ENCODE peak calls at places on chromosomes 11 and 22, in six cellular contexts. L is spleen, E is body of pancreas, Y is Peyer's patch, N is HepG2, P is transverse colon. H is an unnamed sample.

GRCh38 chr22:20116376-20116950 is 559 bp downstream of the RANBP1 start:
- DNase-seq in L (peak; percentile 89), E (peak; percentile 38), Y (no peak), N (no peak), P (no peak), H (no peak)

GRCh38 chr11:43992138-43992537 is 49.7 kb downstream of the C11orf96 start:
- DNase-seq in L (peak; percentile 18), E (no peak), Y (no peak), N (no peak), P (no peak), H (no peak)

GRCh38 chr11:72471005-72471898 is 36.9 kb upstream of the CLPB start:
- DNase-seq in L (peak; percentile 78), E (peak; percentile 73), Y (peak; percentile 44), N (peak; percentile 60), P (peak; percentile 61), H (peak; percentile 73)

GRCh38 chr11:66012371-66012945 is 650 bp downstream of the CST6 start:
- DNase-seq in L (no peak), E (no peak), Y (no peak), N (no peak), P (no peak), H (no peak)

GRCh38 chr11:58316142-58316541 is 42.7 kb downstream of the OR5B17 start:
- DNase-seq in L (no peak), E (no peak), Y (no peak), N (no peak), P (no peak), H (no peak)

GRCh38 chr22:44954113-44954512 is 55.7 kb downstream of the PHF21B start:
- DNase-seq in L (no peak), E (no peak), Y (no peak), N (no peak), P (no peak), H (no peak)

GRCh38 chr22:36291831-36292740 is 39.2 kb downstream of the APOL1 start:
- DNase-seq in L (peak; percentile 59), E (no peak), Y (no peak), N (no peak), P (no peak), H (no peak)

GRCh38 chr11:118202599-118203422 is 22.0 kb downstream of the JAML start:
- DNase-seq in L (no peak), E (peak; percentile 30), Y (peak; percentile 42), N (peak; percentile 94), P (peak; percentile 88), H (no peak)

GRCh38 chr11:1499261-1499890 is 12.8 kb upstream of the MOB2 start:
- DNase-seq in L (peak; percentile 68), E (no peak), Y (no peak), N (no peak), P (no peak), H (no peak)

GRCh38 chr11:55806248-55806647 is 4.9 kb upstream of the OR5L1 start:
- DNase-seq in L (no peak), E (no peak), Y (no peak), N (no peak), P (no peak), H (no peak)

GRCh38 chr11:124793466-124794278 is 6.5 kb downstream of the MSANTD2 start:
- DNase-seq in L (no peak), E (peak; percentile 51), Y (no peak), N (peak; percentile 51), P (peak; percentile 16), H (no peak)

GRCh38 chr11:46326813-46327416 is 20.3 kb upstream of the DGKZ start:
- DNase-seq in L (no peak), E (no peak), Y (no peak), N (no peak), P (no peak), H (no peak)

GRCh38 chr11:125272092-125272491 is 107.5 kb downstream of the PKNOX2 start:
- DNase-seq in L (no peak), E (no peak), Y (no peak), N (no peak), P (no peak), H (no peak)

GRCh38 chr22:32202539-32203180 is 2.2 kb downstream of the RFPL2 start:
- DNase-seq in L (no peak), E (peak; percentile 65), Y (no peak), N (peak; percentile 68), P (peak; percentile 71), H (peak; percentile 53)

GRCh38 chr22:33443688-33444087 is 385.5 kb upstream of the SYN3 start:
- DNase-seq in L (no peak), E (no peak), Y (no peak), N (no peak), P (no peak), H (no peak)

GRCh38 chr11:119207607-119208006 is 1.5 kb downstream of the CBL start:
- DNase-seq in L (no peak), E (no peak), Y (no peak), N (no peak), P (no peak), H (no peak)

GRCh38 chr22:38186429-38186828 is 4.8 kb upstream of the PLA2G6 start:
- DNase-seq in L (no peak), E (no peak), Y (no peak), N (no peak), P (no peak), H (no peak)

GRCh38 chr11:86670179-86670578 is 2.2 kb downstream of the ME3 start:
- DNase-seq in L (no peak), E (no peak), Y (no peak), N (no peak), P (no peak), H (no peak)

GRCh38 chr11:86673055-86673843 is 833 bp upstream of the ME3 start:
- DNase-seq in L (no peak), E (no peak), Y (no peak), N (no peak), P (no peak), H (no peak)

GRCh38 chr11:86669424-86669823 is 3.0 kb downstream of the ME3 start:
- DNase-seq in L (no peak), E (no peak), Y (no peak), N (no peak), P (no peak), H (no peak)

GRCh38 chr11:86672007-86672621 is at the start of gene ME3:
- DNase-seq in L (peak; percentile 87), E (peak; percentile 80), Y (no peak), N (no peak), P (peak; percentile 72), H (peak; percentile 86)

GRCh38 chr11:86671386-86672006 is 920 bp downstream of the ME3 start:
- DNase-seq in L (peak; percentile 79), E (peak; percentile 58), Y (no peak), N (no peak), P (peak; percentile 82), H (peak; percentile 88)
- H3K4me3 ChIP-seq in L (peak overlapping the region; percentile 64), E (peak overlapping the region; percentile 77), Y (peak overlapping the region; percentile 78), N (peak overlapping the region; percentile 36), P (peak overlapping the region; percentile 61), H (peak overlapping the region; percentile 73)

DNA sequence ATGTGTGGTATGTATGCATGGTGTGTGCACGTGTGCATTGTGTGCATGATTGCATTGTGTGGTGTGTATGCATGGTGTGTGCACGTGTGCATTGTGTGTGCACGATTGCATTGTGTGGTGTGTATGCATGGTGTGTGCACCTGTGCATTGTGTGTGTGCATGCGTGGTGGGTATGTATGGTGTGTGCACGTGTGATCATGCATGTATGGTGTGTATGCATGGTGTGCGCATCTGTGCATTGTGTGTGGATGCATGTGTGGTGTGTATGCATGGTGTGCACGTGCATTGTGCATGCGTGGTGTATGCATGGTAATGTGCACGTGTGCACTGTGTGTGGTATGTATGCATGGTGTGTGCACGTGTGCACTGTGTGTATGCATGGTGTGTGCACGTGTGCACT is 16.8 kb downstream of the ALG12 start:
- DNase-seq in L (no peak), E (no peak), Y (no peak), N (no peak), P (no peak), H (no peak)
- TF ChIP-seq POLR2A in L (no peak), E (no peak), Y (no peak), N (no peak), P (no peak), H (no peak)

DNA sequence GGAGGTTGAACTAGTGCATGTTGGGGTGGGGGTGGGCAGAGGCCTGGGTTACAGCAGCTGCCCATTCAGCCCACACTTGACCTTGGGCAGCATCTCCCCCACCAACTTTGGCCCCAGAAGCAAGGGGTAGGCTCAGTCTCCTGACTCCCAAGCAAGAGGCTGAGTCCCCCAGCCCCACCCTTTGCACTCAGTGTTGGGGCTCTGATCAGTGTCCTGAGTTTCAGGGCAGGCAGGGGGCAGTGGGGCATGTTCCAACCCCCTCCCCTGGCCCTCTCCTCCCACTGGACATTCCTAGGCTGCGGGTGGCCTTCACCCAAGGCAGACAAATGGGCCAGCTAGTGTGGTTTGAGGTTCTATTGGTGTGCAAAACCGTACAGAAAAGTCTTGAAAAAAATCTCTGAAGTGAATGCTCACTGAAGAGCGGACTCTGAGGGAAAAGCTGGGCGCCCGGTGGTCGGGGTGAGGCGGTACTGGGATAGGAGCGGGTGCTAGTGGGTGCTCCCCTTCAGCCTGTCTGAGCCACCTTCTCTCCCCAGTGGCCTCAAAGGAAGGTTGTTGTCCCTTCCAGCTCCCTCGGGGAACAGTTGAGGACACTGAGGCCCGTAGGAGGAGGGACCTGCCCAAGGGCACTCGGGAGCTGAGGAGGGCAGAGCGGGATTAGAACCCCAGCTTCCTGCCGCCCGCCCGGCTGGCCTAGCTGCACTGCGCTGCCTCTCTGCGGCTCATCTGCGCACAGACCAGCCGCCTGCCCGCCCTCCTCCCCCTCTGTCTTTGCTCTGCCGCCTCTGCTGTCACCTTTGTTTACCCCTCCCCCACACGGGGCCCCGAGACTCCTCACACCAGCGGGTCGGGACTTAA is 4.0 kb downstream of the KCNC1 start:
- DNase-seq in L (peak; percentile 57), E (no peak), Y (no peak), N (no peak), P (no peak), H (no peak)
- TF ChIP-seq CTCF in L (no peak), E (no peak), Y (no peak), N (no peak), P (no peak), H (no peak)

DNA sequence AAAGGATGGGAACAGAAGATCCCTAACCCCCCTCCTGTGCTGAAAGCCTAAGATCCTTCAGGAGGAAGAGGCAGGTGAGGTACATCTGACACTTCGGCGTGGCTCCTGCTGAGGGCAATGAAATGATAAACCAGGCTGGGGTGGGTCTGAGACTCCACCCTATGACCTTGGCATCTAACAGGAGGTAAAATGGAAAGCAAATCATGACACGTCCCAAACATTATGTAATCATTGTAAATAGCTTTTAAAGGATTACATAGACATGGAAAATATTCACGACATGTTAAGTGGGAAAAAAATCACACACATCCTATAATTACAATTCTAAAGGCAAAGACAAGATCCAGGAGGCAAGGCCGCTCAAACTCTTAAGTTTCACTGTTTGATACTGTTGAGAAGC is 70.5 kb downstream of the LINC01488 start:
- DNase-seq in L (no peak), E (no peak), Y (no peak), N (no peak), P (no peak), H (no peak)
- H3K4me3 ChIP-seq in L (no peak overlapping the region), E (no peak overlapping the region), Y (no peak overlapping the region), N (no peak overlapping the region), P (no peak overlapping the region), H (no peak overlapping the region)

H was measured in heart left ventricle.